ENCODE peak calls at places on chromosomes 4 and X, in ten cellular contexts. T is pancreas, A is breast epithelium, N is cardiac fibroblast, Z is Peyer's patch, E is kidney, P is Calu3, S is WERI-Rb-1, K is GM13977, H is DND-41. U is an unnamed sample.

GRCh38 chrX:88284844-88285243 is 462.2 kb upstream of the CPXCR1 start:
- DNase-seq in Z (no peak), S (no peak), A (peak), H (no peak), P (no peak), E (no peak), N (no peak), K (no peak), T (peak), U (no peak)

GRCh38 chr4:140710784-140711622 is 45.2 kb downstream of the TBC1D9 start:
- DNase-seq in S (no peak), A (no peak), N (no peak), P (no peak), Z (no peak), T (no peak), K (no peak), E (no peak), H (no peak), U (no peak)

GRCh38 chrX:13013353-13014110 is 30.9 kb downstream of the FAM9C start:
- DNase-seq in E (no peak), Z (peak), P (no peak), H (no peak), T (no peak), A (no peak), N (peak), S (no peak), K (peak), U (no peak)

GRCh38 chr4:169557061-169557636 is 55.2 kb downstream of the NEK1 start:
- DNase-seq in E (no peak), T (no peak), Z (no peak), A (no peak), N (no peak), K (no peak), P (no peak), H (no peak), S (no peak), U (no peak)

GRCh38 chrX:109389917-109390316 is 92.0 kb downstream of the GUCY2F start:
- DNase-seq in H (no peak), E (no peak), P (no peak), T (no peak), N (no peak), S (no peak), K (no peak), Z (no peak), A (no peak), U (no peak)

GRCh38 chr4:6887591-6888371 is 21.8 kb upstream of the TBC1D14 start:
- DNase-seq in H (no peak), K (no peak), P (no peak), N (peak), A (no peak), S (no peak), T (no peak), E (peak), Z (no peak), U (no peak)

GRCh38 chr4:181674315-181674714 is 568.9 kb upstream of the TENM3 start:
- DNase-seq in N (peak), K (no peak), A (no peak), H (no peak), S (no peak), P (no peak), T (no peak), E (no peak), Z (no peak), U (no peak)

GRCh38 chr4:40552536-40552935 is 77.1 kb downstream of the RBM47 start:
- DNase-seq in N (no peak), T (peak), E (no peak), H (no peak), Z (no peak), K (no peak), P (no peak), S (no peak), A (peak), U (no peak)

GRCh38 chr4:128907966-128908365 is 98.5 kb downstream of the JADE1 start:
- DNase-seq in Z (no peak), H (no peak), A (no peak), T (no peak), P (no peak), K (no peak), N (peak), S (no peak), E (no peak), U (no peak)

GRCh38 chrX:105502336-105502735 is 281.8 kb upstream of the TEX13A start:
- DNase-seq in K (no peak), A (no peak), N (peak), S (no peak), Z (no peak), P (no peak), T (no peak), E (no peak), H (no peak), U (no peak)

GRCh38 chrX:47191806-47192401 is 1.7 kb upstream of the UBA1 start:
- DNase-seq in N (no peak), Z (peak), E (peak), H (no peak), S (peak), P (no peak), T (no peak), A (no peak), K (no peak), U (no peak)

GRCh38 chr4:147731611-147732515 is at the start of gene ARHGAP10:
- DNase-seq in T (peak), H (peak), K (peak), Z (peak), P (peak), A (peak), N (peak), S (peak), E (peak), U (peak)

GRCh38 chrX:92247076-92247475 is 467.9 kb downstream of the PCDH11X start:
- DNase-seq in P (no peak), K (no peak), S (no peak), H (no peak), T (no peak), N (peak), Z (no peak), E (no peak), A (no peak), U (no peak)

GRCh38 chr4:56276547-56276946 is 110.7 kb downstream of the AASDH start:
- DNase-seq in N (peak), Z (no peak), S (no peak), T (no peak), A (no peak), E (no peak), H (no peak), P (no peak), K (no peak), U (no peak)

GRCh38 chrX:11351375-11352295 is 58.4 kb downstream of the AMELX start:
- DNase-seq in T (no peak), A (no peak), Z (peak), P (no peak), E (peak), S (no peak), K (no peak), H (no peak), N (peak), U (no peak)

GRCh38 chrX:13254076-13254785 is 65.6 kb downstream of the ATXN3L start:
- DNase-seq in T (peak), H (peak), N (peak), S (peak), P (peak), K (peak), E (no peak), Z (peak), A (no peak), U (no peak)

GRCh38 chrX:91414710-91415109 is 19.9 kb upstream of the PABPC5 start:
- DNase-seq in E (no peak), Z (no peak), H (no peak), T (no peak), P (no peak), S (no peak), A (no peak), K (no peak), N (peak), U (peak)

GRCh38 chrX:40147399-40148188 is 49.8 kb upstream of the BCOR start:
- DNase-seq in H (no peak), S (no peak), P (no peak), Z (no peak), E (no peak), A (no peak), T (no peak), N (no peak), K (peak), U (peak)

GRCh38 chr4:139900964-139901376 is 235.4 kb downstream of the MGST2 start:
- DNase-seq in T (no peak), Z (no peak), P (no peak), E (no peak), K (no peak), A (no peak), N (peak), S (no peak), H (no peak), U (no peak)

GRCh38 chr4:21655100-21655499 is 293.5 kb downstream of the KCNIP4 start:
- DNase-seq in Z (no peak), S (peak), H (no peak), A (no peak), N (no peak), E (no peak), T (no peak), P (no peak), K (no peak), U (no peak)
- TF ChIP-seq CTCF in Z (no peak), S (no peak), H (no peak), A (no peak), N (no peak), E (no peak), T (no peak), P (no peak), K (no peak), U (no peak)

DNA sequence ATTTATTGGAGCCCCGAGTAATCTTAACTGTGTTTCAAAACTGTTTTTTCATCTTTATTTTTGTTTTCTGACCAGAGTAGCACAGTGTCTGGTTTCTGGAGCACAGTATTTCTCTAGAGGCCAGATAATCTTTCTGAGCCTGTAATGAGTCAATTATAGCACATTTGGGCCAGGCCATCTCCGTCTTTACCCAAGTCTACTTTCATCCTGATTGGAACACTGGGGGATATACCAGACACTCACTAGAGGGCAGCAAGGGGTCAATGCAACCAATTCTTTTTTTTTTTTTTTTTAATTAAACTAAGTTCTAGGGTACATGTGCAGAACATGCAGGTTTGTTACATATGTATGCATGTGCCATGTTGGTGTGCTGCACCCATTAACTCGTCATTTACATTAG is 282.0 kb downstream of the ARHGAP24 start:
- DNase-seq in P (peak), N (peak), H (peak), A (no peak), E (no peak), K (peak), T (no peak), S (peak), Z (no peak), U (peak)
- TF ChIP-seq CTCF in P (no peak), N (peak), H (peak), A (no peak), E (peak), K (peak), T (peak), S (peak), Z (peak), U (no peak)

GRCh38 chr4:113088050-113088449 is 38.6 kb downstream of the ANK2 start:
- DNase-seq in T (no peak), Z (no peak), K (no peak), N (no peak), A (no peak), P (no peak), H (no peak), S (no peak), E (no peak), U (no peak)

GRCh38 chr4:113080624-113081023 is 31.2 kb downstream of the ANK2 start:
- DNase-seq in P (no peak), K (no peak), S (no peak), A (no peak), N (no peak), H (no peak), E (no peak), T (no peak), Z (no peak), U (no peak)

GRCh38 chr4:113083346-113083745 is 33.9 kb downstream of the ANK2 start:
- DNase-seq in E (no peak), Z (no peak), N (no peak), A (no peak), P (no peak), K (no peak), T (no peak), H (no peak), S (no peak), U (no peak)

GRCh38 chr4:113090954-113091353 is 41.5 kb downstream of the ANK2 start:
- DNase-seq in E (no peak), K (no peak), Z (no peak), A (no peak), P (no peak), S (no peak), T (no peak), N (no peak), H (no peak), U (no peak)

GRCh38 chr4:113086172-113086695 is 36.8 kb downstream of the ANK2 start:
- DNase-seq in N (peak), A (no peak), H (no peak), E (no peak), K (no peak), S (no peak), T (no peak), P (no peak), Z (no peak), U (no peak)
- TF ChIP-seq CTCF in N (no peak), A (no peak), H (no peak), E (no peak), K (no peak), S (no peak), T (no peak), P (no peak), Z (no peak), U (no peak)

GRCh38 chr4:65461781-65462180 is 208.5 kb downstream of the EPHA5 start:
- DNase-seq in P (no peak), N (no peak), A (no peak), T (no peak), E (no peak), Z (no peak), S (no peak), H (no peak), K (no peak), U (no peak)
- TF ChIP-seq CTCF in P (no peak), N (no peak), A (no peak), T (no peak), E (no peak), Z (no peak), S (no peak), H (peak), K (no peak), U (no peak)

GRCh38 chr4:74796631-74797030 is 2.3 kb upstream of the BTC start:
- DNase-seq in H (no peak), S (no peak), Z (no peak), N (no peak), P (no peak), E (no peak), K (no peak), T (no peak), A (no peak), U (no peak)

GRCh38 chr4:74789518-74789917 is 4.8 kb downstream of the BTC start:
- DNase-seq in N (no peak), S (no peak), Z (no peak), T (no peak), K (no peak), P (no peak), E (no peak), A (no peak), H (no peak), U (no peak)

GRCh38 chr4:74790652-74791051 is 3.7 kb downstream of the BTC start:
- DNase-seq in H (no peak), T (no peak), N (no peak), E (no peak), Z (no peak), P (no peak), S (no peak), A (no peak), K (no peak), U (no peak)

GRCh38 chr4:74793757-74794340 is 474 bp downstream of the BTC start:
- DNase-seq in A (peak), S (peak), P (peak), K (peak), T (peak), N (peak), H (no peak), E (peak), Z (no peak), U (peak)

DNA sequence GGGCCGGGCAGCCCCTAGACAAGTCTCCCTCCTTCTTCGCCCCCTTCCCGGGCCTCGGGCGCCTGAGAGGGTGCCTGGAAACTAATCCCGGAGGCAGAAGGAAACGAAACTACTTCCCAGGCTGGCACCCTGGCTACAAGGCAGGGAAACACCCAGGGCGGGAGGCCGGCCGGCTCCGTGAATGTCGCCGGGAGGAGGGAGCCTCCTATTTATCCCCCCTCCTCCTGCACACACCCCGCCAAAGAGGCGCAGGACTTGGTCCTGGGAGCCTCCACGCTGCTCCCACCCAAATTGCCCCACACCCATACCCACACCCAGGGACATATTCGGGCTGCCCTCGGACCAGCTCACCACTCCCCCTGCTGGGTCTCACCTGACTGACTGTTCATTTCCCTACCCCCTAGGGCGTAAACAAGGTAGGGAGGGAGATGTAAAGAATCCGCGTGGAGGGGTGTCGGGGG is at the start of gene BTC:
- DNase-seq in P (peak), A (peak), N (peak), S (peak), H (no peak), E (peak), K (peak), Z (no peak), T (peak), U (peak)
- TF ChIP-seq CTCF in P (peak), A (peak), N (peak), S (peak), H (no peak), E (peak), K (no peak), Z (peak), T (peak), U (no peak)

U was measured in endothelial cell.